ENCODE peak calls at places on chromosomes 1 and 21, in five cellular contexts. X is SK-N-SH, Q is thoracic aorta, F is psoas muscle, E is A673. I is an unnamed sample.

GRCh38 chr1:93447481-93448291 is at the start of gene FNBP1L:
- DNase-seq in X (peak; percentile 98), Q (no peak), F (peak; percentile 75), E (peak; percentile 91), I (peak; percentile 95)

GRCh38 chr1:26097696-26098095 is 13.9 kb upstream of the PDIK1L start:
- DNase-seq in X (no peak), Q (no peak), F (no peak), E (no peak), I (no peak)

GRCh38 chr1:90550616-90551406 is 166.3 kb downstream of the BARHL2 start:
- DNase-seq in X (no peak), Q (no peak), F (no peak), E (no peak), I (peak; percentile 12)

GRCh38 chr1:47582891-47583608 is 145.2 kb downstream of the FOXD2 start:
- DNase-seq in X (no peak), Q (no peak), F (no peak), E (no peak), I (peak; percentile 52)

GRCh38 chr21:34835526-34835925 is 166.7 kb downstream of the CLIC6 start:
- DNase-seq in X (no peak), Q (no peak), F (peak; percentile 57), E (peak; percentile 28), I (peak; percentile 55)

GRCh38 chr1:114078116-114078515 is 75.6 kb downstream of the SYT6 start:
- DNase-seq in X (no peak), Q (no peak), F (no peak), E (no peak), I (no peak)

GRCh38 chr1:200336111-200336845 is 73.6 kb downstream of the ZNF281 start:
- DNase-seq in X (no peak), Q (no peak), F (no peak), E (no peak), I (no peak)

GRCh38 chr1:59730302-59730701 is 84.4 kb upstream of the HOOK1 start:
- DNase-seq in X (no peak), Q (no peak), F (no peak), E (no peak), I (no peak)

GRCh38 chr21:33974513-33975468 is 59.2 kb upstream of the ATP5PO start:
- DNase-seq in X (no peak), Q (no peak), F (no peak), E (no peak), I (no peak)

GRCh38 chr1:111369645-111370044 is 57.9 kb downstream of the OVGP1 start:
- DNase-seq in X (no peak), Q (no peak), F (no peak), E (no peak), I (no peak)

GRCh38 chr1:45925728-45926287 is 122.4 kb downstream of the MAST2 start:
- DNase-seq in X (no peak), Q (no peak), F (no peak), E (no peak), I (no peak)

GRCh38 chr1:9593492-9594465 is 5.1 kb downstream of the TMEM201 start:
- DNase-seq in X (peak; percentile 93), Q (no peak), F (peak; percentile 72), E (peak; percentile 97), I (peak; percentile 81)

GRCh38 chr1:93728480-93729131 is 47.0 kb upstream of the BCAR3 start:
- DNase-seq in X (no peak), Q (no peak), F (no peak), E (no peak), I (no peak)

GRCh38 chr1:67850611-67851075 is 17.4 kb upstream of the GNG12 start:
- DNase-seq in X (no peak), Q (peak; percentile 88), F (peak; percentile 78), E (peak; percentile 77), I (no peak)

GRCh38 chr1:181021811-181022434 is 747 bp downstream of the STX6 start:
- DNase-seq in X (peak; percentile 70), Q (peak; percentile 38), F (peak; percentile 68), E (peak; percentile 58), I (peak; percentile 80)

GRCh38 chr1:172556461-172556860 is 23.5 kb downstream of the SUCO start:
- DNase-seq in X (no peak), Q (no peak), F (no peak), E (no peak), I (no peak)

GRCh38 chr1:53658489-53659230 is 80.3 kb downstream of the GLIS1 start:
- DNase-seq in X (no peak), Q (no peak), F (no peak), E (no peak), I (no peak)

GRCh38 chr1:110336300-110337039 is 2.7 kb upstream of the RBM15 start:
- DNase-seq in X (peak; percentile 12), Q (no peak), F (no peak), E (no peak), I (no peak)

GRCh38 chr1:48878191-48878940 is 101.7 kb upstream of the BEND5 start:
- DNase-seq in X (peak; percentile 30), Q (no peak), F (no peak), E (peak; percentile 56), I (no peak)

GRCh38 chr21:36322083-36322424 is 2.1 kb downstream of the MORC3 start:
- DNase-seq in X (no peak), Q (no peak), F (no peak), E (no peak), I (no peak)

GRCh38 chr1:36354486-36354885 is 31.0 kb upstream of the EVA1B start:
- DNase-seq in X (no peak), Q (no peak), F (no peak), E (no peak), I (no peak)
- H3K36me3 ChIP-seq in X (peaks cover 41% of the 10 kb centered on the region), Q (peaks cover 33% of the 10 kb centered on the region), F (peaks cover 6% of the 10 kb centered on the region), E (peaks cover 50% of the 10 kb centered on the region), I (peaks cover 18% of the 10 kb centered on the region)

DNA sequence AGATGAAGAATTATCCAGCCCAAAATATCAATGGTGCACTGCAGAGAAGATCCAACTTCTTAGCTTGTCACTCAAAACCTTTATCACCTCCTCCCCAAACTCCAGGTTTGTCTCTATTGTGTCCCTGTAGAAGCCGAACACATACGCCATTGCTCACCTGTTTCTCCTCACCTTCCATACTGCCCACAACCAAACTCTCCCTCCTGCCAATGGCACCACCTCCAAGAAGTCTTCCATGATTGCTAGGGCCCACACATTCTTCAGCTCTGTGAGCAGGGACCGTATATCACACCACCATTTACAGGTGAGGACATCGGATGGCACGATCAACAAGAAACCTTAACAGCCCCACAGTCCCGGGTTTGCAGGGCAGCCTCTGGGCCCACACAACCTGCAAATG is 2.2 kb downstream of the LAPTM5 start:
- DNase-seq in X (no peak), Q (no peak), F (no peak), E (no peak), I (no peak)
- H3K4me3 ChIP-seq in X (no peak overlapping the region), Q (peak overlapping the region; percentile 67), F (no peak overlapping the region), E (no peak overlapping the region), I (no peak overlapping the region)

GRCh38 chr1:231193710-231194340 is 32.0 kb downstream of the TRIM67 start:
- DNase-seq in X (no peak), Q (no peak), F (no peak), E (peak; percentile 33), I (no peak)
- H3K27me3 ChIP-seq in X (no peaks in the 10 kb centered on the region), Q (no peaks in the 10 kb centered on the region), F (peaks cover 6% of the 10 kb centered on the region), E (no peaks in the 10 kb centered on the region), I (peaks cover 2% of the 10 kb centered on the region)

DNA sequence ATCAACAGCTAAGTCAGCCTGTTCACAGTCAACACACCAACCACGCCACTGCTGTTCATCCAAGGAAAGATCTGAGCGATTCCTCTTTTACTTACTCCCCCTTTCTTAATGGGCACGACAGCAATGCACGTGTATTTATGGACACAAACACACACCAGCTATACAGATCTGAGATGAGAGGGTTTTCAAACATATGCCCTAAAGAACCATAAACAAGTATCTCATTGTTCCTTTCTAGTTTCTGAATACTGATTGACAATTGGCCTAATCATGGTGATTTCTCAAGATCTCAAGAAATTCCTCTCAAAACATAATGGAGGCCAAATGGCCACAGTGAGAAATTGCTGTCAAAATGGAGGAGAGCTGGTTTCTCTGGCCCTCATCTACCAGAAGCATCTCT is 18.0 kb downstream of the TOR3A start:
- DNase-seq in X (no peak), Q (no peak), F (no peak), E (no peak), I (no peak)
- H3K36me3 ChIP-seq in X (peaks cover 74% of the 10 kb centered on the region), Q (peaks cover under 1% of the 10 kb centered on the region), F (peaks cover 17% of the 10 kb centered on the region), E (peaks cover 21% of the 10 kb centered on the region), I (peaks cover 15% of the 10 kb centered on the region)

DNA sequence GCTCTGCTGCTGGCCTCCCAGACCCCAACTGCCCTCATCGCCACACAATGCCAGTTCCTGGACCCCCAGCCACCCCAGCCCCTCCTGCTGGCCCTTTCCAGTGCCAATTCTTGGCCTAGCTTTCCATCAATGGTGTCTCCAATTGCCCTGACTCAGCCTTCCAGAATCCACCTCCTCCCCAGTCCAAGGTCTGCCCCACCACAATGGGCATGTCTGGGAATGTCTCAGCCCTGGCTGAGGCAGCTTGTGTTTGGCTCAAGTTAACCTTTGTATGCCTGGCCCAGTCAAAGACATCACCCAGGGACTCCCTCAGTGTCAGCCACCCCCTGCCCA is 16.4 kb downstream of the ALDH4A1 start:
- DNase-seq in X (no peak), Q (no peak), F (no peak), E (no peak), I (no peak)
- H3K4me3 ChIP-seq in X (no peak overlapping the region), Q (no peak overlapping the region), F (no peak overlapping the region), E (no peak overlapping the region), I (no peak overlapping the region)

GRCh38 chr1:152109998-152110294 is 5.3 kb downstream of the TCHH start:
- DNase-seq in X (no peak), Q (no peak), F (no peak), E (no peak), I (no peak)

GRCh38 chr1:152112101-152112884 is 3.0 kb downstream of the TCHH start:
- DNase-seq in X (no peak), Q (no peak), F (no peak), E (peak; percentile 30), I (peak; percentile 17)

GRCh38 chr1:152110365-152110859 is 4.8 kb downstream of the TCHH start:
- DNase-seq in X (no peak), Q (no peak), F (no peak), E (peak; percentile 79), I (peak; percentile 59)

GRCh38 chr1:152111515-152111968 is 3.7 kb downstream of the TCHH start:
- DNase-seq in X (no peak), Q (no peak), F (no peak), E (peak; percentile 78), I (peak; percentile 68)

GRCh38 chr1:152110860-152111514 is 4.3 kb downstream of the TCHH start:
- DNase-seq in X (no peak), Q (no peak), F (peak; percentile 21), E (peak; percentile 78), I (peak; percentile 61)
- H3K27me3 ChIP-seq in X (peaks cover 98% of the 10 kb centered on the region), Q (peaks cover 4% of the 10 kb centered on the region), F (peaks cover 97% of the 10 kb centered on the region), E (peaks cover 98% of the 10 kb centered on the region), I (peaks cover 79% of the 10 kb centered on the region)